ENCODE peak calls at places on chromosome X, in ten cellular contexts. One of them, this sample, is unnamed.

GRCh38 chrX:16712116-16712824 is at the start of gene CTPS2:
- DNase-seq in astrocyte of the cerebellum: no peak
- DNase-seq in thoracic aorta: no peak
- DNase-seq in fibroblast of lung: peak; percentile 61
- DNase-seq in AG10803: peak; percentile 46
- DNase-seq in transverse colon: peak; percentile 77
- DNase-seq in ovary: peak; percentile 62
- DNase-seq in tibial artery: peak; percentile 80
- DNase-seq in aorta: peak; percentile 88
- DNase-seq in foreskin fibroblast: peak; percentile 80
- DNase-seq in this sample: peak; percentile 40

GRCh38 chrX:134246282-134246681 is 9.3 kb downstream of the CCDC160 start:
- DNase-seq in foreskin fibroblast: no peak
- DNase-seq in AG10803: peak; percentile 0
- DNase-seq in astrocyte of the cerebellum: no peak
- DNase-seq in ovary: no peak
- DNase-seq in aorta: no peak
- DNase-seq in thoracic aorta: no peak
- DNase-seq in tibial artery: no peak
- DNase-seq in transverse colon: no peak
- DNase-seq in fibroblast of lung: peak; percentile 48
- DNase-seq in this sample: no peak

GRCh38 chrX:151543706-151544105 is 19.8 kb upstream of the PASD1 start:
- DNase-seq in thoracic aorta: no peak
- DNase-seq in ovary: no peak
- DNase-seq in fibroblast of lung: no peak
- DNase-seq in tibial artery: no peak
- DNase-seq in AG10803: peak; percentile 0
- DNase-seq in foreskin fibroblast: no peak
- DNase-seq in transverse colon: no peak
- DNase-seq in astrocyte of the cerebellum: no peak
- DNase-seq in aorta: no peak
- DNase-seq in this sample: no peak

GRCh38 chrX:54945224-54945623 is 24.6 kb downstream of the TRO start:
- DNase-seq in thoracic aorta: no peak
- DNase-seq in aorta: no peak
- DNase-seq in transverse colon: no peak
- DNase-seq in fibroblast of lung: no peak
- DNase-seq in foreskin fibroblast: no peak
- DNase-seq in tibial artery: no peak
- DNase-seq in ovary: no peak
- DNase-seq in AG10803: no peak
- DNase-seq in astrocyte of the cerebellum: no peak
- DNase-seq in this sample: no peak

GRCh38 chrX:683572-683971 is 53.0 kb downstream of the SHOX start:
- DNase-seq in aorta: no peak
- DNase-seq in thoracic aorta: no peak
- DNase-seq in tibial artery: no peak
- DNase-seq in ovary: no peak
- DNase-seq in fibroblast of lung: no peak
- DNase-seq in AG10803: no peak
- DNase-seq in foreskin fibroblast: no peak
- DNase-seq in transverse colon: no peak
- DNase-seq in astrocyte of the cerebellum: no peak
- DNase-seq in this sample: no peak

GRCh38 chrX:119728487-119728886 is 29.9 kb upstream of the SOWAHD start:
- DNase-seq in AG10803: no peak
- DNase-seq in thoracic aorta: no peak
- DNase-seq in tibial artery: no peak
- DNase-seq in aorta: no peak
- DNase-seq in foreskin fibroblast: no peak
- DNase-seq in transverse colon: no peak
- DNase-seq in fibroblast of lung: no peak
- DNase-seq in astrocyte of the cerebellum: no peak
- DNase-seq in ovary: no peak
- DNase-seq in this sample: no peak

GRCh38 chrX:799808-800207 is 169.2 kb downstream of the SHOX start:
- DNase-seq in tibial artery: no peak
- DNase-seq in astrocyte of the cerebellum: no peak
- DNase-seq in AG10803: no peak
- DNase-seq in ovary: no peak
- DNase-seq in foreskin fibroblast: no peak
- DNase-seq in aorta: no peak
- DNase-seq in fibroblast of lung: no peak
- DNase-seq in transverse colon: no peak
- DNase-seq in thoracic aorta: no peak
- DNase-seq in this sample: no peak

GRCh38 chrX:140764401-140764919 is 54.9 kb downstream of the LINC00632 start:
- DNase-seq in AG10803: peak; percentile 68
- DNase-seq in thoracic aorta: peak; percentile 2
- DNase-seq in foreskin fibroblast: peak; percentile 69
- DNase-seq in transverse colon: no peak
- DNase-seq in aorta: peak; percentile 84
- DNase-seq in tibial artery: peak; percentile 69
- DNase-seq in fibroblast of lung: peak; percentile 67
- DNase-seq in ovary: no peak
- DNase-seq in astrocyte of the cerebellum: no peak
- DNase-seq in this sample: no peak

GRCh38 chrX:56233682-56234081 is 1.5 kb downstream of the KLF8 start:
- DNase-seq in thoracic aorta: peak; percentile 5
- DNase-seq in astrocyte of the cerebellum: no peak
- DNase-seq in foreskin fibroblast: peak; percentile 82
- DNase-seq in AG10803: peak; percentile 5
- DNase-seq in fibroblast of lung: peak; percentile 41
- DNase-seq in transverse colon: peak; percentile 45
- DNase-seq in tibial artery: peak; percentile 88
- DNase-seq in ovary: peak; percentile 66
- DNase-seq in aorta: peak; percentile 86
- DNase-seq in this sample: no peak

GRCh38 chrX:124719060-124719459 is 372.7 kb downstream of the SH2D1A start:
- DNase-seq in ovary: no peak
- DNase-seq in tibial artery: no peak
- DNase-seq in transverse colon: no peak
- DNase-seq in AG10803: no peak
- DNase-seq in aorta: no peak
- DNase-seq in thoracic aorta: no peak
- DNase-seq in astrocyte of the cerebellum: no peak
- DNase-seq in foreskin fibroblast: no peak
- DNase-seq in fibroblast of lung: no peak
- DNase-seq in this sample: no peak

GRCh38 chrX:16869393-16870094 is 618 bp downstream of the RBBP7 start:
- DNase-seq in AG10803: peak; percentile 32
- DNase-seq in tibial artery: peak; percentile 61
- DNase-seq in aorta: no peak
- DNase-seq in ovary: no peak
- DNase-seq in transverse colon: peak; percentile 49
- DNase-seq in foreskin fibroblast: peak; percentile 65
- DNase-seq in astrocyte of the cerebellum: no peak
- DNase-seq in thoracic aorta: no peak
- DNase-seq in fibroblast of lung: no peak
- DNase-seq in this sample: no peak

GRCh38 chrX:46477435-46477834 is 67.8 kb downstream of the ZNF674 start:
- DNase-seq in AG10803: no peak
- DNase-seq in fibroblast of lung: peak; percentile 34
- DNase-seq in aorta: no peak
- DNase-seq in transverse colon: no peak
- DNase-seq in tibial artery: no peak
- DNase-seq in ovary: no peak
- DNase-seq in thoracic aorta: no peak
- DNase-seq in astrocyte of the cerebellum: no peak
- DNase-seq in foreskin fibroblast: peak; percentile 2
- DNase-seq in this sample: no peak

GRCh38 chrX:153687121-153688039 is at the start of gene SLC6A8:
- DNase-seq in fibroblast of lung: peak; percentile 52
- DNase-seq in transverse colon: peak; percentile 71
- DNase-seq in astrocyte of the cerebellum: no peak
- DNase-seq in foreskin fibroblast: peak; percentile 80
- DNase-seq in ovary: peak; percentile 65
- DNase-seq in aorta: peak; percentile 91
- DNase-seq in tibial artery: peak; percentile 86
- DNase-seq in AG10803: peak; percentile 59
- DNase-seq in thoracic aorta: no peak
- DNase-seq in this sample: no peak

GRCh38 chrX:153685179-153685536 is 2.6 kb upstream of the SLC6A8 start:
- DNase-seq in fibroblast of lung: no peak
- DNase-seq in foreskin fibroblast: no peak
- DNase-seq in aorta: no peak
- DNase-seq in thoracic aorta: no peak
- DNase-seq in transverse colon: no peak
- DNase-seq in ovary: no peak
- DNase-seq in tibial artery: no peak
- DNase-seq in astrocyte of the cerebellum: no peak
- DNase-seq in AG10803: no peak
- DNase-seq in this sample: no peak

GRCh38 chrX:153685751-153686676 is 1.7 kb upstream of the SLC6A8 start:
- DNase-seq in aorta: peak; percentile 73
- DNase-seq in fibroblast of lung: no peak
- DNase-seq in tibial artery: no peak
- DNase-seq in foreskin fibroblast: no peak
- DNase-seq in ovary: no peak
- DNase-seq in thoracic aorta: no peak
- DNase-seq in AG10803: no peak
- DNase-seq in transverse colon: peak; percentile 9
- DNase-seq in astrocyte of the cerebellum: no peak
- DNase-seq in this sample: no peak

GRCh38 chrX:153681175-153681574 is 6.6 kb upstream of the SLC6A8 start:
- DNase-seq in astrocyte of the cerebellum: no peak
- DNase-seq in tibial artery: no peak
- DNase-seq in aorta: peak; percentile 71
- DNase-seq in fibroblast of lung: no peak
- DNase-seq in ovary: peak; percentile 0
- DNase-seq in foreskin fibroblast: no peak
- DNase-seq in AG10803: no peak
- DNase-seq in transverse colon: no peak
- DNase-seq in thoracic aorta: no peak
- DNase-seq in this sample: no peak

GRCh38 chrX:153684447-153685178 is 3.1 kb upstream of the SLC6A8 start:
- DNase-seq in tibial artery: no peak
- DNase-seq in ovary: no peak
- DNase-seq in foreskin fibroblast: no peak
- DNase-seq in transverse colon: no peak
- DNase-seq in aorta: peak; percentile 70
- DNase-seq in thoracic aorta: no peak
- DNase-seq in fibroblast of lung: no peak
- DNase-seq in AG10803: no peak
- DNase-seq in astrocyte of the cerebellum: no peak
- DNase-seq in this sample: no peak
- H3K4me3 ChIP-seq in tibial artery: no peak overlapping the region
- H3K4me3 ChIP-seq in ovary: no peak overlapping the region
- H3K4me3 ChIP-seq in foreskin fibroblast: no peak overlapping the region
- H3K4me3 ChIP-seq in transverse colon: no peak overlapping the region
- H3K4me3 ChIP-seq in aorta: no peak overlapping the region
- H3K4me3 ChIP-seq in thoracic aorta: no peak overlapping the region
- H3K4me3 ChIP-seq in fibroblast of lung: no peak overlapping the region
- H3K4me3 ChIP-seq in AG10803: no peak overlapping the region
- H3K4me3 ChIP-seq in astrocyte of the cerebellum: no peak overlapping the region
- H3K4me3 ChIP-seq in this sample: no peak overlapping the region

GRCh38 chrX:49167740-49168108 is 4.0 kb upstream of the PLP2 start:
- DNase-seq in fibroblast of lung: no peak
- DNase-seq in aorta: no peak
- DNase-seq in thoracic aorta: no peak
- DNase-seq in tibial artery: no peak
- DNase-seq in foreskin fibroblast: no peak
- DNase-seq in ovary: no peak
- DNase-seq in transverse colon: no peak
- DNase-seq in AG10803: no peak
- DNase-seq in astrocyte of the cerebellum: no peak
- DNase-seq in this sample: no peak
- H3K4me3 ChIP-seq in fibroblast of lung: no peak overlapping the region
- H3K4me3 ChIP-seq in aorta: no peak overlapping the region
- H3K4me3 ChIP-seq in thoracic aorta: peak overlapping the region; percentile 72
- H3K4me3 ChIP-seq in tibial artery: peak overlapping the region; percentile 58
- H3K4me3 ChIP-seq in foreskin fibroblast: peak overlapping the region; percentile 18
- H3K4me3 ChIP-seq in ovary: peak overlapping the region; percentile 22
- H3K4me3 ChIP-seq in transverse colon: peak overlapping the region; percentile 25
- H3K4me3 ChIP-seq in AG10803: peak overlapping the region; percentile 59
- H3K4me3 ChIP-seq in astrocyte of the cerebellum: peak overlapping the region; percentile 36
- H3K4me3 ChIP-seq in this sample: peak overlapping the region; percentile 26

DNA sequence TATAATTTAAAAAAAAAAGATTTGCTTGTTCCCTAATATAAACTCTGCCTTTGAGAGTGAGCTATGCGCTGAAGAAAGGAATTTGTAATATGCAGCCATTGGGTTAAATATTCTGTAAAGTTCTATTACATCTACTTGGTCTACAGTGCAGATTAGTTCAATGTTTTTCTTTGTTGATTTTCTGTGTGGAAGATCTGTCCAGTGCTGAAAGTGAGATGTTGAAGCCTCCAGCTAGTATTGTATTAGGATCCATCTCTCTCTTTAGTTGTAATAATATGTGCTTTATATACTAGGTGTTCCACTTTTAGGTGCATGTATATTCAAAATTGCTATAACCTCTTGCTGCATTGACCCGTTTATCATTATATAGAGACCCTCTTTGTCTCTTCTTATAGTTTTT is 49.8 kb downstream of the MAGEE1 start:
- DNase-seq in AG10803: no peak
- DNase-seq in transverse colon: no peak
- DNase-seq in thoracic aorta: no peak
- DNase-seq in aorta: no peak
- DNase-seq in fibroblast of lung: no peak
- DNase-seq in ovary: no peak
- DNase-seq in foreskin fibroblast: no peak
- DNase-seq in astrocyte of the cerebellum: no peak
- DNase-seq in tibial artery: no peak
- DNase-seq in this sample: no peak
- H3K4me3 ChIP-seq in AG10803: no peak overlapping the region
- H3K4me3 ChIP-seq in transverse colon: no peak overlapping the region
- H3K4me3 ChIP-seq in thoracic aorta: no peak overlapping the region
- H3K4me3 ChIP-seq in aorta: no peak overlapping the region
- H3K4me3 ChIP-seq in fibroblast of lung: no peak overlapping the region
- H3K4me3 ChIP-seq in ovary: no peak overlapping the region
- H3K4me3 ChIP-seq in foreskin fibroblast: no peak overlapping the region
- H3K4me3 ChIP-seq in astrocyte of the cerebellum: no peak overlapping the region
- H3K4me3 ChIP-seq in tibial artery: no peak overlapping the region
- H3K4me3 ChIP-seq in this sample: no peak overlapping the region

DNA sequence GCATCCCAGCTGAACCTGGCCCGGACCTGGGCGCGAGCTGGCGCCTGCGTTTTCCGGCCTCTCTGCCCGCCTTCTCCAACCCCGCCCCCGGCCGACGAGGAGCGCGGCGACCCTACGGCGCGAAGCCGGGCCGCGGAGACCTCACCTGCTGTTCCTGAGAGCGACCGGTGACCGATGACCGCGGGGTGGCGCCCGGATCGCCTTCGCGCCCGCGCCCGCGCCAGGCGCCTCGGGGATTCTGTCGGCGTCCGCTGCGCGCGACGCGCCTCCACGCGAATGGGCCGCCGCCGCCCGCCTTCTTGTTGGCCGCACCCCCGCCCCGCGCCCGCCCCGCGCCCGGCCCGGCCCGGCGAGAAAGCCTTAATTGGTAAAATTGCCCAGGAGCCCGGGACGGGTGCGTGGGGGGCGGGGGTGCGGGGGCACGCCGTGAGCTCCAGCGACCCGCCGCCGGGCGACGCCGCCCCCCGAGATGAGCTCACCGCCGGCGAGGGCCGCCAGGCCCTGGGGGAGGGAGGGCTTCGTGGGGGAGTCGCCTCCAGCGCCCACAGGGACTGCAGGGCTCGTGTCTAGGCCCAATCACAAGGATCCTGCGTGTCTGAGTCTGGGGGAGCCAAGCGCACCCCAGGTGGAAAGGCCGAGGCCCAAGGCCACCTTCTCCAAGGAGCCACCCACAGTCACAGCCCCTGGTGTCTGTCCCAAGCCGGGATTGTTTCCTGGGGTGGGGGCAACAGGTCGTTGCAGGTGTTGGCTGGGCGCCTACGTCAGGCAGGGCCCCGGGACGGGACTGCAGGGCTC is at the start of gene FLNA:
- DNase-seq in astrocyte of the cerebellum: no peak
- DNase-seq in transverse colon: peak; percentile 58
- DNase-seq in thoracic aorta: no peak
- DNase-seq in AG10803: peak; percentile 22
- DNase-seq in tibial artery: peak; percentile 88
- DNase-seq in ovary: peak; percentile 54
- DNase-seq in fibroblast of lung: no peak
- DNase-seq in aorta: peak; percentile 90
- DNase-seq in foreskin fibroblast: peak; percentile 53
- DNase-seq in this sample: no peak
- H3K4me3 ChIP-seq in astrocyte of the cerebellum: peak within 1 kb of the TSS; percentile 51
- H3K4me3 ChIP-seq in transverse colon: peak within 1 kb of the TSS; percentile 50
- H3K4me3 ChIP-seq in thoracic aorta: peak within 1 kb of the TSS; percentile 83
- H3K4me3 ChIP-seq in AG10803: peak within 1 kb of the TSS; percentile 78
- H3K4me3 ChIP-seq in tibial artery: peak within 1 kb of the TSS; percentile 78
- H3K4me3 ChIP-seq in ovary: peak within 1 kb of the TSS; percentile 55
- H3K4me3 ChIP-seq in fibroblast of lung: peak within 1 kb of the TSS; percentile 31
- H3K4me3 ChIP-seq in aorta: peak within 1 kb of the TSS; percentile 55
- H3K4me3 ChIP-seq in foreskin fibroblast: peak within 1 kb of the TSS; percentile 62
- H3K4me3 ChIP-seq in this sample: peak within 1 kb of the TSS; percentile 45